ENCODE peak calls at places on chromosomes 13 and 19, in six cellular contexts. One of them, this sample, is unnamed.

GRCh38 chr19:28546148-28546685 is 666.7 kb downstream of the UQCRFS1 start:
- DNase-seq in dorsolateral prefrontal cortex: no peak
- DNase-seq in CD4-positive, CD25-positive, alpha-beta regulatory T cell: no peak
- DNase-seq in SK-N-SH: no peak
- DNase-seq in CD8-positive, alpha-beta T cell: no peak
- DNase-seq in MM.1S: no peak
- DNase-seq in this sample: no peak

GRCh38 chr19:29630661-29631060 is 24.6 kb downstream of the POP4 start:
- DNase-seq in dorsolateral prefrontal cortex: no peak
- DNase-seq in CD4-positive, CD25-positive, alpha-beta regulatory T cell: no peak
- DNase-seq in SK-N-SH: peak
- DNase-seq in CD8-positive, alpha-beta T cell: no peak
- DNase-seq in MM.1S: no peak
- DNase-seq in this sample: no peak

GRCh38 chr13:99046851-99047250 is 69.0 kb upstream of the DOCK9 start:
- DNase-seq in dorsolateral prefrontal cortex: no peak
- DNase-seq in CD4-positive, CD25-positive, alpha-beta regulatory T cell: no peak
- DNase-seq in SK-N-SH: no peak
- DNase-seq in CD8-positive, alpha-beta T cell: no peak
- DNase-seq in MM.1S: no peak
- DNase-seq in this sample: no peak

GRCh38 chr13:99119686-99120085 is 81.0 kb upstream of the UBAC2 start:
- DNase-seq in dorsolateral prefrontal cortex: no peak
- DNase-seq in CD4-positive, CD25-positive, alpha-beta regulatory T cell: no peak
- DNase-seq in SK-N-SH: no peak
- DNase-seq in CD8-positive, alpha-beta T cell: no peak
- DNase-seq in MM.1S: no peak
- DNase-seq in this sample: no peak

GRCh38 chr13:25286969-25287961 is at the start of gene MTMR6:
- DNase-seq in dorsolateral prefrontal cortex: peak
- DNase-seq in CD4-positive, CD25-positive, alpha-beta regulatory T cell: peak
- DNase-seq in SK-N-SH: peak
- DNase-seq in CD8-positive, alpha-beta T cell: peak
- DNase-seq in MM.1S: peak
- DNase-seq in this sample: peak

GRCh38 chr13:98653471-98653985 is 76.6 kb upstream of the STK24 start:
- DNase-seq in dorsolateral prefrontal cortex: peak
- DNase-seq in CD4-positive, CD25-positive, alpha-beta regulatory T cell: peak
- DNase-seq in SK-N-SH: peak
- DNase-seq in CD8-positive, alpha-beta T cell: peak
- DNase-seq in MM.1S: peak
- DNase-seq in this sample: no peak

GRCh38 chr19:16268676-16269319 is 55.8 kb upstream of the KLF2 start:
- DNase-seq in dorsolateral prefrontal cortex: no peak
- DNase-seq in CD4-positive, CD25-positive, alpha-beta regulatory T cell: peak
- DNase-seq in SK-N-SH: no peak
- DNase-seq in CD8-positive, alpha-beta T cell: peak
- DNase-seq in MM.1S: no peak
- DNase-seq in this sample: peak

GRCh38 chr19:49591731-49592485 is 926 bp downstream of the PRR12 start:
- DNase-seq in dorsolateral prefrontal cortex: no peak
- DNase-seq in CD4-positive, CD25-positive, alpha-beta regulatory T cell: peak
- DNase-seq in SK-N-SH: peak
- DNase-seq in CD8-positive, alpha-beta T cell: peak
- DNase-seq in MM.1S: peak
- DNase-seq in this sample: no peak

GRCh38 chr19:29878973-29879654 is 62.9 kb upstream of the URI1 start:
- DNase-seq in dorsolateral prefrontal cortex: no peak
- DNase-seq in CD4-positive, CD25-positive, alpha-beta regulatory T cell: no peak
- DNase-seq in SK-N-SH: peak
- DNase-seq in CD8-positive, alpha-beta T cell: no peak
- DNase-seq in MM.1S: peak
- DNase-seq in this sample: no peak

GRCh38 chr13:33134213-33134612 is 118.0 kb downstream of the KL start:
- DNase-seq in dorsolateral prefrontal cortex: no peak
- DNase-seq in CD4-positive, CD25-positive, alpha-beta regulatory T cell: no peak
- DNase-seq in SK-N-SH: no peak
- DNase-seq in CD8-positive, alpha-beta T cell: no peak
- DNase-seq in MM.1S: no peak
- DNase-seq in this sample: no peak

GRCh38 chr19:16449330-16449961 is 22.3 kb downstream of the EPS15L1 start:
- DNase-seq in dorsolateral prefrontal cortex: no peak
- DNase-seq in CD4-positive, CD25-positive, alpha-beta regulatory T cell: peak
- DNase-seq in SK-N-SH: no peak
- DNase-seq in CD8-positive, alpha-beta T cell: peak
- DNase-seq in MM.1S: peak
- DNase-seq in this sample: no peak

GRCh38 chr13:46062190-46062589 is 9.6 kb upstream of the ZC3H13 start:
- DNase-seq in dorsolateral prefrontal cortex: no peak
- DNase-seq in CD4-positive, CD25-positive, alpha-beta regulatory T cell: no peak
- DNase-seq in SK-N-SH: no peak
- DNase-seq in CD8-positive, alpha-beta T cell: no peak
- DNase-seq in MM.1S: no peak
- DNase-seq in this sample: no peak

GRCh38 chr13:41670873-41671443 is 213.6 kb downstream of the RGCC start:
- DNase-seq in dorsolateral prefrontal cortex: peak
- DNase-seq in CD4-positive, CD25-positive, alpha-beta regulatory T cell: no peak
- DNase-seq in SK-N-SH: no peak
- DNase-seq in CD8-positive, alpha-beta T cell: no peak
- DNase-seq in MM.1S: no peak
- DNase-seq in this sample: no peak

GRCh38 chr13:98384739-98385138 is 192.2 kb downstream of the STK24 start:
- DNase-seq in dorsolateral prefrontal cortex: no peak
- DNase-seq in CD4-positive, CD25-positive, alpha-beta regulatory T cell: no peak
- DNase-seq in SK-N-SH: no peak
- DNase-seq in CD8-positive, alpha-beta T cell: no peak
- DNase-seq in MM.1S: no peak
- DNase-seq in this sample: no peak

GRCh38 chr13:76709851-76710250 is 176.4 kb downstream of the KCTD12 start:
- DNase-seq in dorsolateral prefrontal cortex: no peak
- DNase-seq in CD4-positive, CD25-positive, alpha-beta regulatory T cell: no peak
- DNase-seq in SK-N-SH: no peak
- DNase-seq in CD8-positive, alpha-beta T cell: no peak
- DNase-seq in MM.1S: no peak
- DNase-seq in this sample: no peak

GRCh38 chr13:35157143-35157755 is 215.2 kb downstream of the NBEA start:
- DNase-seq in dorsolateral prefrontal cortex: no peak
- DNase-seq in CD4-positive, CD25-positive, alpha-beta regulatory T cell: peak
- DNase-seq in SK-N-SH: peak
- DNase-seq in CD8-positive, alpha-beta T cell: no peak
- DNase-seq in MM.1S: peak
- DNase-seq in this sample: no peak

GRCh38 chr13:44117351-44117750 is 237.6 kb downstream of the LACC1 start:
- DNase-seq in dorsolateral prefrontal cortex: no peak
- DNase-seq in CD4-positive, CD25-positive, alpha-beta regulatory T cell: peak
- DNase-seq in SK-N-SH: no peak
- DNase-seq in CD8-positive, alpha-beta T cell: no peak
- DNase-seq in MM.1S: peak
- DNase-seq in this sample: no peak

GRCh38 chr13:113458218-113459065 is 5.2 kb upstream of the ADPRHL1 start:
- DNase-seq in dorsolateral prefrontal cortex: no peak
- DNase-seq in CD4-positive, CD25-positive, alpha-beta regulatory T cell: no peak
- DNase-seq in SK-N-SH: peak
- DNase-seq in CD8-positive, alpha-beta T cell: no peak
- DNase-seq in MM.1S: no peak
- DNase-seq in this sample: no peak

GRCh38 chr13:48233886-48234488 is 981 bp downstream of the ITM2B start:
- DNase-seq in dorsolateral prefrontal cortex: no peak
- DNase-seq in CD4-positive, CD25-positive, alpha-beta regulatory T cell: no peak
- DNase-seq in SK-N-SH: no peak
- DNase-seq in CD8-positive, alpha-beta T cell: no peak
- DNase-seq in MM.1S: no peak
- DNase-seq in this sample: no peak

GRCh38 chr19:14871619-14872230 is 14.2 kb downstream of the OR7A17 start:
- DNase-seq in dorsolateral prefrontal cortex: no peak
- DNase-seq in CD4-positive, CD25-positive, alpha-beta regulatory T cell: peak
- DNase-seq in SK-N-SH: peak
- DNase-seq in CD8-positive, alpha-beta T cell: no peak
- DNase-seq in MM.1S: peak
- DNase-seq in this sample: no peak

GRCh38 chr13:25494708-25495411 is 123.1 kb downstream of the ATP8A2 start:
- DNase-seq in dorsolateral prefrontal cortex: no peak
- DNase-seq in CD4-positive, CD25-positive, alpha-beta regulatory T cell: no peak
- DNase-seq in SK-N-SH: no peak
- DNase-seq in CD8-positive, alpha-beta T cell: no peak
- DNase-seq in MM.1S: no peak
- DNase-seq in this sample: no peak

GRCh38 chr19:7789447-7789846 is 26.4 kb downstream of the CLEC4M start:
- DNase-seq in dorsolateral prefrontal cortex: no peak
- DNase-seq in CD4-positive, CD25-positive, alpha-beta regulatory T cell: no peak
- DNase-seq in SK-N-SH: peak
- DNase-seq in CD8-positive, alpha-beta T cell: peak
- DNase-seq in MM.1S: no peak
- DNase-seq in this sample: no peak

GRCh38 chr13:73521291-73521626 is 462.5 kb downstream of the KLF5 start:
- DNase-seq in dorsolateral prefrontal cortex: no peak
- DNase-seq in CD4-positive, CD25-positive, alpha-beta regulatory T cell: peak
- DNase-seq in SK-N-SH: no peak
- DNase-seq in CD8-positive, alpha-beta T cell: no peak
- DNase-seq in MM.1S: peak
- DNase-seq in this sample: no peak

GRCh38 chr19:13723206-13723605 is 41.1 kb upstream of the MRI1 start:
- DNase-seq in dorsolateral prefrontal cortex: no peak
- DNase-seq in CD4-positive, CD25-positive, alpha-beta regulatory T cell: no peak
- DNase-seq in SK-N-SH: no peak
- DNase-seq in CD8-positive, alpha-beta T cell: no peak
- DNase-seq in MM.1S: no peak
- DNase-seq in this sample: no peak

GRCh38 chr19:57050863-57051262 is 68.9 kb upstream of the USP29 start:
- DNase-seq in dorsolateral prefrontal cortex: no peak
- DNase-seq in CD4-positive, CD25-positive, alpha-beta regulatory T cell: no peak
- DNase-seq in SK-N-SH: no peak
- DNase-seq in CD8-positive, alpha-beta T cell: no peak
- DNase-seq in MM.1S: no peak
- DNase-seq in this sample: no peak

GRCh38 chr13:98291658-98292057 is 114.6 kb upstream of the RNF113B start:
- DNase-seq in dorsolateral prefrontal cortex: no peak
- DNase-seq in CD4-positive, CD25-positive, alpha-beta regulatory T cell: no peak
- DNase-seq in SK-N-SH: no peak
- DNase-seq in CD8-positive, alpha-beta T cell: no peak
- DNase-seq in MM.1S: no peak
- DNase-seq in this sample: no peak

GRCh38 chr13:45393941-45394570 is 24.1 kb downstream of the SLC25A30 start:
- DNase-seq in dorsolateral prefrontal cortex: peak
- DNase-seq in CD4-positive, CD25-positive, alpha-beta regulatory T cell: peak
- DNase-seq in SK-N-SH: peak
- DNase-seq in CD8-positive, alpha-beta T cell: no peak
- DNase-seq in MM.1S: peak
- DNase-seq in this sample: no peak

GRCh38 chr13:20828540-20829364 is 55.0 kb upstream of the EEF1AKMT1 start:
- DNase-seq in dorsolateral prefrontal cortex: no peak
- DNase-seq in CD4-positive, CD25-positive, alpha-beta regulatory T cell: peak
- DNase-seq in SK-N-SH: peak
- DNase-seq in CD8-positive, alpha-beta T cell: peak
- DNase-seq in MM.1S: peak
- DNase-seq in this sample: no peak

GRCh38 chr19:18174983-18175382 is 1.4 kb downstream of the IFI30 start:
- DNase-seq in dorsolateral prefrontal cortex: no peak
- DNase-seq in CD4-positive, CD25-positive, alpha-beta regulatory T cell: no peak
- DNase-seq in SK-N-SH: no peak
- DNase-seq in CD8-positive, alpha-beta T cell: no peak
- DNase-seq in MM.1S: no peak
- DNase-seq in this sample: peak
- H3K4me3 ChIP-seq in dorsolateral prefrontal cortex: no peak
- H3K4me3 ChIP-seq in CD4-positive, CD25-positive, alpha-beta regulatory T cell: no peak
- H3K4me3 ChIP-seq in SK-N-SH: no peak
- H3K4me3 ChIP-seq in CD8-positive, alpha-beta T cell: no peak
- H3K4me3 ChIP-seq in MM.1S: peak
- H3K4me3 ChIP-seq in this sample: no peak

GRCh38 chr13:40063278-40063698 is 407.8 kb downstream of the COG6 start:
- DNase-seq in dorsolateral prefrontal cortex: no peak
- DNase-seq in CD4-positive, CD25-positive, alpha-beta regulatory T cell: no peak
- DNase-seq in SK-N-SH: peak
- DNase-seq in CD8-positive, alpha-beta T cell: no peak
- DNase-seq in MM.1S: no peak
- DNase-seq in this sample: no peak

GRCh38 chr13:40061466-40062450 is 406.3 kb downstream of the COG6 start:
- DNase-seq in dorsolateral prefrontal cortex: no peak
- DNase-seq in CD4-positive, CD25-positive, alpha-beta regulatory T cell: no peak
- DNase-seq in SK-N-SH: no peak
- DNase-seq in CD8-positive, alpha-beta T cell: no peak
- DNase-seq in MM.1S: no peak
- DNase-seq in this sample: no peak

GRCh38 chr13:40059540-40060232 is 404.2 kb downstream of the COG6 start:
- DNase-seq in dorsolateral prefrontal cortex: no peak
- DNase-seq in CD4-positive, CD25-positive, alpha-beta regulatory T cell: no peak
- DNase-seq in SK-N-SH: no peak
- DNase-seq in CD8-positive, alpha-beta T cell: no peak
- DNase-seq in MM.1S: no peak
- DNase-seq in this sample: no peak

GRCh38 chr13:40058757-40059236 is 403.3 kb downstream of the COG6 start:
- DNase-seq in dorsolateral prefrontal cortex: no peak
- DNase-seq in CD4-positive, CD25-positive, alpha-beta regulatory T cell: no peak
- DNase-seq in SK-N-SH: no peak
- DNase-seq in CD8-positive, alpha-beta T cell: no peak
- DNase-seq in MM.1S: no peak
- DNase-seq in this sample: no peak

GRCh38 chr13:40060318-40061007 is 405.0 kb downstream of the COG6 start:
- DNase-seq in dorsolateral prefrontal cortex: peak
- DNase-seq in CD4-positive, CD25-positive, alpha-beta regulatory T cell: no peak
- DNase-seq in SK-N-SH: no peak
- DNase-seq in CD8-positive, alpha-beta T cell: no peak
- DNase-seq in MM.1S: no peak
- DNase-seq in this sample: peak
- H3K27ac ChIP-seq in dorsolateral prefrontal cortex: no peak
- H3K27ac ChIP-seq in CD4-positive, CD25-positive, alpha-beta regulatory T cell: no peak
- H3K27ac ChIP-seq in SK-N-SH: no peak
- H3K27ac ChIP-seq in CD8-positive, alpha-beta T cell: no peak
- H3K27ac ChIP-seq in MM.1S: no peak
- H3K27ac ChIP-seq in this sample: peak

DNA sequence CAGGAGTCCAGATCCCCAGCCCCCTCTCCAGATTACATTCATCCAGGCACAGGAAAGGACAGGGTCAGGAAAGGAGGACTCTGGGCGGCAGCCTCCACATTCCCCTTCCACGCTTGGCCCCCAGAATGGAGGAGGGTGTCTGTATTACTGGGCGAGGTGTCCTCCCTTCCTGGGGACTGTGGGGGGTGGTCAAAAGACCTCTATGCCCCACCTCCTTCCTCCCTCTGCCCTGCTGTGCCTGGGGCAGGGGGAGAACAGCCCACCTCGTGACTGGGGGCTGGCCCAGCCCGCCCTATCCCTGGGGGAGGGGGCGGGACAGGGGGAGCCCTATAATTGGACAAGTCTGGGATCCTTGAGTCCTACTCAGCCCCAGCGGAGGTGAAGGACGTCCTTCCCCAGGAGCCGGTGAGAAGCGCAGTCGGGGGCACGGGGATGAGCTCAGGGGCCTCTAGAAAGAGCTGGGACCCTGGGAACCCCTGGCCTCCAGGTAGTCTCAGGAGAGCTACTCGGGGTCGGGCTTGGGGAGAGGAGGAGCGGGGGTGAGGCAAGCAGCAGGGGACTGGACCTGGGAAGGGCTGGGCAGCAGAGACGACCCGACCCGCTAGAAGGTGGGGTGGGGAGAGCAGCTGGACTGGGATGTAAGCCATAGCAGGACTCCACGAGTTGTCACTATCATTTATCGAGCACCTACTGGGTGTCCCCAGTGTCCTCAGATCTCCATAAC is at the start of gene APOE:
- DNase-seq in dorsolateral prefrontal cortex: no peak
- DNase-seq in CD4-positive, CD25-positive, alpha-beta regulatory T cell: no peak
- DNase-seq in SK-N-SH: peak
- DNase-seq in CD8-positive, alpha-beta T cell: no peak
- DNase-seq in MM.1S: no peak
- DNase-seq in this sample: no peak
- H3K4me3 ChIP-seq in dorsolateral prefrontal cortex: peak
- H3K4me3 ChIP-seq in CD4-positive, CD25-positive, alpha-beta regulatory T cell: no peak
- H3K4me3 ChIP-seq in SK-N-SH: no peak
- H3K4me3 ChIP-seq in CD8-positive, alpha-beta T cell: no peak
- H3K4me3 ChIP-seq in MM.1S: no peak
- H3K4me3 ChIP-seq in this sample: peak

GRCh38 chr13:55576389-55576788 is 1564.3 kb upstream of the PRR20A start:
- DNase-seq in dorsolateral prefrontal cortex: no peak
- DNase-seq in CD4-positive, CD25-positive, alpha-beta regulatory T cell: no peak
- DNase-seq in SK-N-SH: no peak
- DNase-seq in CD8-positive, alpha-beta T cell: no peak
- DNase-seq in MM.1S: no peak
- DNase-seq in this sample: no peak
- H3K27ac ChIP-seq in dorsolateral prefrontal cortex: no peak
- H3K27ac ChIP-seq in CD4-positive, CD25-positive, alpha-beta regulatory T cell: no peak
- H3K27ac ChIP-seq in SK-N-SH: no peak
- H3K27ac ChIP-seq in CD8-positive, alpha-beta T cell: no peak
- H3K27ac ChIP-seq in MM.1S: no peak
- H3K27ac ChIP-seq in this sample: no peak

This sample was measured in RWPE2.